ENCODE peak calls at places on chromosomes 6 and 20, in six cellular contexts. R is psoas muscle, W is K562, C is brain microvascular endothelial cell, L is body of pancreas, K is A549. G is an unnamed sample.
A peak's percentile ranks its signal among the peaks of the same experiment; 100 is the strongest.

GRCh38 chr6:4910060-4910746 is 93.6 kb downstream of the RPP40 start:
- DNase-seq in R (no peak), W (no peak), C (no peak), L (no peak), K (no peak), G (no peak)

GRCh38 chr20:41160686-41161085 is 23.3 kb downstream of the PLCG1 start:
- DNase-seq in R (no peak), W (no peak), C (no peak), L (no peak), K (no peak), G (no peak)

GRCh38 chr6:127966616-127967015 is 65.8 kb upstream of the THEMIS start:
- DNase-seq in R (no peak), W (no peak), C (peak; percentile 14), L (no peak), K (no peak), G (no peak)

GRCh38 chr20:19758888-19759331 is 852 bp downstream of the RIN2 start:
- DNase-seq in R (peak; percentile 81), W (no peak), C (no peak), L (peak; percentile 54), K (peak; percentile 55), G (peak; percentile 59)

GRCh38 chr20:3452690-3453089 is 18.1 kb upstream of the ATRN start:
- DNase-seq in R (no peak), W (no peak), C (no peak), L (no peak), K (no peak), G (no peak)

GRCh38 chr6:163284151-163284550 is 130.4 kb upstream of the QKI start:
- DNase-seq in R (no peak), W (no peak), C (peak; percentile 31), L (no peak), K (no peak), G (no peak)

GRCh38 chr20:25083773-25084615 is 2.1 kb upstream of the VSX1 start:
- DNase-seq in R (no peak), W (no peak), C (no peak), L (no peak), K (no peak), G (no peak)

GRCh38 chr20:59001449-59002171 is 5.4 kb downstream of the CTSZ start:
- DNase-seq in R (no peak), W (no peak), C (no peak), L (no peak), K (no peak), G (no peak)

GRCh38 chr20:9926007-9926406 is 87.1 kb upstream of the PAK5 start:
- DNase-seq in R (no peak), W (no peak), C (no peak), L (no peak), K (no peak), G (no peak)

GRCh38 chr20:19251506-19251905 is 39.1 kb downstream of the SLC24A3 start:
- DNase-seq in R (no peak), W (no peak), C (no peak), L (no peak), K (no peak), G (no peak)

GRCh38 chr20:63877755-63878470 is 12.8 kb downstream of the TPD52L2 start:
- DNase-seq in R (peak; percentile 55), W (no peak), C (no peak), L (no peak), K (no peak), G (no peak)

GRCh38 chr6:31521835-31522234 is 6.9 kb upstream of the MCCD1 start:
- DNase-seq in R (no peak), W (no peak), C (no peak), L (no peak), K (no peak), G (no peak)

GRCh38 chr6:55668625-55669024 is 89.6 kb upstream of the HMGCLL1 start:
- DNase-seq in R (no peak), W (no peak), C (peak; percentile 5), L (no peak), K (no peak), G (no peak)

GRCh38 chr6:52839124-52840055 is 1.2 kb downstream of the GSTA5 start:
- DNase-seq in R (no peak), W (peak; percentile 76), C (peak; percentile 61), L (peak; percentile 72), K (peak; percentile 52), G (no peak)

GRCh38 chr20:52411611-52412010 is 220.0 kb upstream of the ZFP64 start:
- DNase-seq in R (no peak), W (no peak), C (no peak), L (no peak), K (no peak), G (no peak)

GRCh38 chr6:35237466-35237865 is 22.1 kb upstream of the ZNF76 start:
- DNase-seq in R (no peak), W (no peak), C (no peak), L (no peak), K (no peak), G (no peak)

GRCh38 chr6:54074591-54075195 is 36.5 kb upstream of the MLIP start:
- DNase-seq in R (no peak), W (no peak), C (no peak), L (no peak), K (no peak), G (no peak)

GRCh38 chr20:57587278-57587988 is 26.5 kb downstream of the PCK1 start:
- DNase-seq in R (no peak), W (no peak), C (no peak), L (no peak), K (no peak), G (no peak)

GRCh38 chr20:41100001-41100480 is 37.3 kb upstream of the PLCG1 start:
- DNase-seq in R (no peak), W (no peak), C (no peak), L (no peak), K (no peak), G (no peak)

GRCh38 chr6:111410371-111410770 is 72.6 kb downstream of the REV3L start:
- DNase-seq in R (no peak), W (no peak), C (no peak), L (no peak), K (no peak), G (no peak)

GRCh38 chr20:51554538-51555165 is 12.1 kb upstream of the NFATC2 start:
- DNase-seq in R (no peak), W (no peak), C (no peak), L (no peak), K (no peak), G (no peak)

GRCh38 chr20:51560550-51561307 is 18.2 kb upstream of the NFATC2 start:
- DNase-seq in R (no peak), W (no peak), C (no peak), L (no peak), K (no peak), G (no peak)

GRCh38 chr6:76876922-76877553 is 586.3 kb downstream of the HTR1B start:
- DNase-seq in R (no peak), W (no peak), C (peak; percentile 75), L (peak; percentile 75), K (no peak), G (peak; percentile 37)

GRCh38 chr20:33859751-33860150 is 48.6 kb downstream of the CHMP4B start:
- DNase-seq in R (no peak), W (no peak), C (no peak), L (no peak), K (no peak), G (no peak)
- H3K27ac ChIP-seq in R (no peak overlapping the region), W (no peak overlapping the region), C (no peak overlapping the region), L (no peak overlapping the region), K (peak overlapping the region; percentile 18), G (no peak overlapping the region)

GRCh38 chr20:37327748-37328147 is 18.2 kb upstream of the SRC start:
- DNase-seq in R (peak; percentile 79), W (no peak), C (no peak), L (peak; percentile 41), K (no peak), G (peak; percentile 97)
- H3K4me3 ChIP-seq in R (no peak overlapping the region), W (no peak overlapping the region), C (no peak overlapping the region), L (no peak overlapping the region), K (no peak overlapping the region), G (no peak overlapping the region)

GRCh38 chr6:114344971-114345274 is 2.1 kb upstream of the HS3ST5 start:
- DNase-seq in R (no peak), W (no peak), C (no peak), L (no peak), K (no peak), G (no peak)

GRCh38 chr6:114343782-114344144 is 940 bp upstream of the HS3ST5 start:
- DNase-seq in R (no peak), W (no peak), C (no peak), L (no peak), K (no peak), G (no peak)

GRCh38 chr6:114342086-114342825 is 567 bp downstream of the HS3ST5 start:
- DNase-seq in R (peak; percentile 11), W (no peak), C (no peak), L (peak; percentile 12), K (no peak), G (no peak)

GRCh38 chr6:114344216-114344970 is 1.6 kb upstream of the HS3ST5 start:
- DNase-seq in R (no peak), W (no peak), C (no peak), L (no peak), K (no peak), G (no peak)

GRCh38 chr6:114342826-114343781 is at the start of gene HS3ST5:
- DNase-seq in R (peak; percentile 25), W (no peak), C (peak; percentile 5), L (peak; percentile 25), K (peak; percentile 17), G (no peak)
- TF ChIP-seq CTCF in R (peak; percentile 23), W (no peak), C (peak; percentile 67), L (no peak), K (peak; percentile 19), G (no peak)

DNA sequence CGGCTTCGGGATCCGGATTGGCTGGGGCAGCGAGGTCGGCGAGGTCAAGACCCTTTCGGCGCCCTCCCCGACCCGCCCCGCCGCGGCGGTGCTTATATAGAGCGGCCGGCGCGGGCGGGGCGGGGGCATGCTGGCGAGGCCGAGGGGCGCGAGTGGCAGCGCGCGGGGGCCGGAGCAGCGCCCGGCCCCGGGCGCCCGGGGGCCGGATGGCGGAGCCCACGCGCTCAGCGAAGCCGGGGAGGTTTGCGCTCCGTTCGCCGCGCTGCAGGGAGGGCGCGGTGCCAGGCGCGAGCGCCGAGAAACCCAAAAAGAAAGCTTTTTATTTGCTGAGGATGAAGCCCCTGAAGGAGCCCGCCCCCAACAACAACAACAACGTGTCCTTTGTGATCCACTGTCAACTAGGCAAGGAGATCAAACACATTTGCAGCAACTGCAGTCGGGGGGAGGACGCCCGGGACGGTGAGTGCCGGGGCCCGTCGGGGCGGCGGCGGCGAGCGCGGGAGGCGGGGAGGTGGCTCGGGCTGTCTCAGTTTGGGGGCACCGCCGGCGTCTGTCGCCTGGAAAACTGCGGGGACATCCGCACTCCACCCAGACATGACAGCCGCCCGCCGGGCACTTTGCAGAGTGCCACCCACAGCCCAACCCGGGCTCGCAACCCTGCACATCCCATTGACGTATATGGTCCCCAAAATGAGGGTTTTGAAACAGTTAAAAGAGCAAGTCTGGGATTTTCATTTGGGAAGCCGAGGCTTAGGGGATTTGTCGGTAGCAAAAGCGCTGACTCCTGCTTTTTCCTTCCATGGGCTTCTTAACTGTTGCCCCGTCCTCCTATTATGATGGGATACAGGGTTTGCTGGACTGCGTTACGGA is 297.3 kb downstream of the PHACTR1 start:
- DNase-seq in R (no peak), W (no peak), C (no peak), L (peak; percentile 34), K (no peak), G (no peak)
- H3K27ac ChIP-seq in R (no peak overlapping the region), W (no peak overlapping the region), C (no peak overlapping the region), L (peak overlapping the region; percentile 82), K (no peak overlapping the region), G (no peak overlapping the region)

GRCh38 chr6:26473758-26474438 is 16.1 kb downstream of the BTN2A1 start:
- DNase-seq in R (peak; percentile 50), W (peak; percentile 66), C (peak; percentile 92), L (peak; percentile 78), K (peak; percentile 65), G (peak; percentile 62)
- H3K4me3 ChIP-seq in R (peak overlapping the region; percentile 68), W (peak overlapping the region; percentile 26), C (peak overlapping the region; percentile 47), L (no peak overlapping the region), K (peak overlapping the region; percentile 44), G (peak overlapping the region; percentile 37)

G was measured in ovary.